ENCODE peak calls at places on chromosome 7, in six cellular contexts. L, M, A, I, T and V are unnamed samples.

GRCh38 chr7:121563177-121563576 is 167.1 kb upstream of the FAM3C start:
- DNase-seq in L (no peak), M (no peak), A (no peak), I (no peak), T (no peak), V (no peak)

GRCh38 chr7:90980545-90980944 is 283.7 kb upstream of the FZD1 start:
- DNase-seq in L (no peak), M (no peak), A (no peak), I (no peak), T (no peak), V (no peak)

GRCh38 chr7:91137447-91137846 is 126.8 kb upstream of the FZD1 start:
- DNase-seq in L (no peak), M (peak; percentile 10), A (no peak), I (no peak), T (no peak), V (no peak)

GRCh38 chr7:47291461-47292051 is 290.4 kb downstream of the TNS3 start:
- DNase-seq in L (no peak), M (no peak), A (no peak), I (no peak), T (peak; percentile 96), V (peak; percentile 95)

GRCh38 chr7:10759120-10759519 is 214.6 kb upstream of the PHF14 start:
- DNase-seq in L (no peak), M (no peak), A (no peak), I (no peak), T (no peak), V (no peak)

GRCh38 chr7:122974229-122974628 is 21.3 kb downstream of the TAS2R16 start:
- DNase-seq in L (no peak), M (no peak), A (no peak), I (no peak), T (no peak), V (no peak)

GRCh38 chr7:75611557-75612178 is 119.5 kb downstream of the SPDYE5 start:
- DNase-seq in L (peak; percentile 95), M (no peak), A (peak; percentile 49), I (peak; percentile 95), T (no peak), V (no peak)

GRCh38 chr7:16268821-16269768 is 152.2 kb downstream of the CRPPA start:
- DNase-seq in L (no peak), M (no peak), A (no peak), I (no peak), T (peak; percentile 18), V (peak; percentile 48)

GRCh38 chr7:105198223-105198622 is 184.2 kb downstream of the KMT2E start:
- DNase-seq in L (no peak), M (no peak), A (no peak), I (no peak), T (peak; percentile 71), V (peak; percentile 65)

GRCh38 chr7:107068156-107068555 is 23.7 kb downstream of the PRKAR2B start:
- DNase-seq in L (no peak), M (no peak), A (no peak), I (no peak), T (no peak), V (no peak)

DNA sequence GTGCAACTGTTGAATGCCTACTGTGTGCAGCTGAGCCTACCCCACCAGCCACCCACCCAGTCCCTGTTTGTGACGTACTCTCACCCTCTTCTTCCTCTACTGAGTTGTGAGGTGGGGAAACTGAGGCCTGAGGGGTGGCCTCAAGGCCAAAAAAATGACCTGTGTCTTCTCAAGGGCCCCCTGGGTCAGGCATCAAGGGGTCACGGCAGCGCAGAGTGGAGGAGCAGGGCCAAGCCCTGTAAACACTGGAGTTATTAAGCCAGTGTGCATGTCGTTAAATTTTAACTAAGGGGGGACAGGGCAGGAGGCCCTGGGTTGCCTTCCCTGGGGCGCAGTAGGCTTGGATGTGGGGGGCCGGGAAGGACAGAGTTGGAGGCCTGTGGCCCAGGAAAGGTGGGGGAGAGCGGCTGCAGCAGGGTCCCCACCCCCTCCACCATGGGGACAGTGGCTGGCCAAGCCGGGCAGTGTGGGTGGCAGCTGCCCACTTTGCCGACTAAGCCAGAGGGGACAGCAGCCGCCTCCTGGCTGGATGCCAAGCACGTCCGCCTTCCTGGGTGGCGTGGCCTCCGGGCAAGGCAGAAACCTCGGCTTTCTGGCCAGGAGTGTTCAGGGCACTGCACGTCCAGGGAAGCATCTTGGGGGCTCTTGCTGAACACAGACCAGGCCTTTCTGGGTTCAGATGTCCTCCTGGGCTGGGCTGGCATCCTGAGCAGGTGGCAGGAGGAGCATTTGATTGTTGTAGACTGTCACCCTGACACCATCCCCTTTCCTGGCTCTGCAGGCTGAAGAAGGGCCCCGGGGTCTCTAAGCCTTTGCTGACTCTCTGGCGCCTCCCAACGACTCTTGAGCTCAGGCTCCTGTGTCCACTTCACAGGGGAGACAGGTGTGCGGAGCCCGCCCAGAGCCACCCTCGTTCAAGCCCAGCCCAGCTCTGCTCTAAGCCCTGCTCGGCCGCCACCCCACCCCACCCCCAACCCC is 1.9 kb downstream of the SLC29A4 start:
- DNase-seq in L (peak; percentile 50), M (peak; percentile 69), A (peak; percentile 59), I (no peak), T (no peak), V (no peak)
- TF ChIP-seq CTCF in L (no peak), M (no peak), A (no peak), I (no peak), T (peak; percentile 3), V (peak; percentile 32)

GRCh38 chr7:99489235-99489634 is 10.8 kb downstream of the ZNF394 start:
- DNase-seq in L (no peak), M (no peak), A (no peak), I (no peak), T (no peak), V (no peak)
- TF ChIP-seq CTCF in L (no peak), M (no peak), A (no peak), I (no peak), T (no peak), V (no peak)

DNA sequence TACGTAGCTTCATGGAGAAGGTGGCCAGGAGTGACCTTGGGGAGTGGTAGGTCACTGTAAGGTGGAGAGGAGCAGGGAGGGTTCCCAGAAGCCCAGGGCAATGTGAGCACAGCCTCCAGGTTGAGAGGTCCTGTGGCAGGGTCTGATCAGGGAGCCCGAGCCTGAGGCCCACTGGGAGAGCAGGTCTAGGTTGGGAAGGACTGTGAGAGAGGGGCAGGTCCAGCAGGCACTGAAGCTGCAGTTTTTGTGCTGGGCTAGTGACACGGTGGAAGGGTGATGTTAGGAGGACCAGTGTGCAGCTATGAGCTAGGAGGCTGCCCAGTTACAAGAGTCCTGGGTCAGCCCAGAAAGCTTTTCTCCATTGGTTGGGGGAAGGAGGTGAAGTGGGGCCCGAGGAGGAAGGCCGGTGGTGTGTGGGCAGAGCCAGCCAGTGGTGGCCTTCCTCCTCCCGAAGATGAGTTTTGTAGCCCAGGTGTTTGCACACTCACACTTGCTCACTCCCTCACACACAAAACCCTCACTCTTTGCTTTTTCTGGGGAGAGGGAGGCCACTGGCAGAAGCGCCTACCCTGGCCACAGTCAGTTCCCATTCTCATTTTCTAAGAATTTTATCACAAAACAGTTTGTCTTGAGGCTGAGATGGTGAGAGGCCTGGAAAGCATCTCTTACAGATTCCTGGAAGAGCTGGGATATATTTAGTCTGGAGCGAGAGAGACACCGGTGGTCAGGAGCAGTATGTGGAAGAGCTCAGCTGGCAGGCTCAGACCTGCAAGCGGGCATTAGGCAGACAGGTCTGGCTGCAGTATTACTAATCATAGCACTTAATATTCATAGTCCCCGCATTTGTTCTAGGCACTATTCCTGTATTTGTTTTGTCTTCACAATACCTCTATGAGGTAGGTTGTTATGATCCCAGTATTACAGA is 57.1 kb downstream of the ZNF467 start:
- DNase-seq in L (no peak), M (no peak), A (no peak), I (no peak), T (no peak), V (peak; percentile 34)
- TF ChIP-seq CTCF in L (no peak), M (no peak), A (no peak), I (no peak), T (no peak), V (no peak)

DNA sequence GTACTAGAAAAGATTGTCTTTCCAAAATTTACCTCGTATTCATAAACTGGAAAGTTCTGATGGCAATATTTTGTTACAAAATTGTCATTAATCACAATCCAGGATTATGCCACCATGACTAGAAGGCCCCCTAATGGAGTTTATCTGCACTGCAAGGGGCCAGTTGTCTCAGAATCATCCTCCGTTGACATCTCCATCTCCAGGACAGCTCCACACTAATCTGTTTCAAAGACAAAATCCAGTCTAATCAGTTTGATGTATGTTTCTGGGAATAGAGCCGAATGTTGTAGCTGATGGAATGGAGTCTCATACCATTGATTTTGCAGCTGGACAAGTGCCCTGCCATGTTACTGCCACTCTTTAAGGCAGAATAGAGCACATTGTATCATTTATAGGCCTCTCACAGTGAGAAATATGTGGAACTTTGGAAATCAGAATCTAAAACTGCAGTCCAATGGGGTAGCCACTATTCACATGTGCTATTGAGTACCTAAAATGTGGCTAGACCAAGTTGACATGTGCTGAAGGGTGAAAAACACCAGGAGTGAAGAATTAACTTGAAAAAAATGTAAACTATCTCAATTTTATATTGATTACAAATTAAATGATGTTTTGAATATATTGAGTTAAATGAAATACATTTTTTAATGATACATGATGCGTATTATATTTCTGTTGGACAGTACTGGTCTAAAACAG is 38.3 kb upstream of the TOMM7 start:
- DNase-seq in L (no peak), M (peak; percentile 16), A (no peak), I (no peak), T (no peak), V (no peak)
- TF ChIP-seq CTCF in L (peak; percentile 56), M (no peak), A (peak; percentile 34), I (peak; percentile 8), T (peak; percentile 36), V (peak; percentile 83)

GRCh38 chr7:74365320-74366022 is 76.3 kb downstream of the CLIP2 start:
- DNase-seq in L (no peak), M (peak; percentile 87), A (peak; percentile 83), I (peak; percentile 75), T (peak; percentile 34), V (peak; percentile 34)

GRCh38 chr7:74362262-74362661 is 73.1 kb downstream of the CLIP2 start:
- DNase-seq in L (no peak), M (no peak), A (no peak), I (no peak), T (no peak), V (no peak)

GRCh38 chr7:74360008-74360407 is 70.8 kb downstream of the CLIP2 start:
- DNase-seq in L (no peak), M (no peak), A (no peak), I (no peak), T (no peak), V (no peak)

GRCh38 chr7:74364061-74364460 is 74.9 kb downstream of the CLIP2 start:
- DNase-seq in L (no peak), M (no peak), A (no peak), I (no peak), T (no peak), V (peak; percentile 11)
- TF ChIP-seq CTCF in L (no peak), M (no peak), A (no peak), I (no peak), T (no peak), V (peak; percentile 57)

GRCh38 chr7:5997210-5997808 is 11.5 kb downstream of the PMS2 start:
- DNase-seq in L (peak; percentile 33), M (peak; percentile 78), A (peak; percentile 77), I (no peak), T (peak; percentile 41), V (peak; percentile 49)
- TF ChIP-seq CTCF in L (peak; percentile 53), M (no peak), A (peak; percentile 68), I (peak; percentile 64), T (peak; percentile 69), V (peak; percentile 80)

GRCh38 chr7:4739528-4739992 is 35.9 kb upstream of the AP5Z1 start:
- DNase-seq in L (peak; percentile 68), M (no peak), A (no peak), I (no peak), T (no peak), V (no peak)
- TF ChIP-seq CTCF in L (peak; percentile 59), M (no peak), A (peak; percentile 23), I (peak; percentile 52), T (no peak), V (no peak)

GRCh38 chr7:118969370-118969769 is 744.9 kb downstream of the ANKRD7 start:
- DNase-seq in L (no peak), M (no peak), A (no peak), I (no peak), T (no peak), V (no peak)

GRCh38 chr7:118974836-118975235 is 750.3 kb downstream of the ANKRD7 start:
- DNase-seq in L (no peak), M (no peak), A (no peak), I (no peak), T (no peak), V (no peak)
- TF ChIP-seq CTCF in L (no peak), M (no peak), A (no peak), I (no peak), T (no peak), V (no peak)